ENCODE peak calls at places on chromosomes 11 and 22, in seven cellular contexts. One of them, this sample, is unnamed.

GRCh38 chr11:7896026-7896785 is 34.9 kb downstream of the OR10A6 start:
- DNase-seq in endodermal cell: no peak
- DNase-seq in GM03348: peak
- DNase-seq in heart left ventricle: no peak
- DNase-seq in endothelial cell: no peak
- DNase-seq in dermis blood vessel endothelial cell: no peak
- DNase-seq in CD8-positive, alpha-beta memory T cell: no peak
- DNase-seq in this sample: no peak

GRCh38 chr11:2762451-2762850 is 62.7 kb upstream of the KCNQ1OT1 start:
- DNase-seq in endodermal cell: peak
- DNase-seq in GM03348: no peak
- DNase-seq in heart left ventricle: no peak
- DNase-seq in endothelial cell: peak
- DNase-seq in dermis blood vessel endothelial cell: no peak
- DNase-seq in CD8-positive, alpha-beta memory T cell: no peak
- DNase-seq in this sample: no peak

GRCh38 chr11:33590471-33590870 is 110.2 kb downstream of the C11orf91 start:
- DNase-seq in endodermal cell: no peak
- DNase-seq in GM03348: no peak
- DNase-seq in heart left ventricle: no peak
- DNase-seq in endothelial cell: no peak
- DNase-seq in dermis blood vessel endothelial cell: no peak
- DNase-seq in CD8-positive, alpha-beta memory T cell: no peak
- DNase-seq in this sample: no peak

GRCh38 chr22:47293368-47294221 is 531.1 kb downstream of the TBC1D22A start:
- DNase-seq in endodermal cell: peak
- DNase-seq in GM03348: no peak
- DNase-seq in heart left ventricle: no peak
- DNase-seq in endothelial cell: no peak
- DNase-seq in dermis blood vessel endothelial cell: no peak
- DNase-seq in CD8-positive, alpha-beta memory T cell: no peak
- DNase-seq in this sample: no peak

GRCh38 chr11:45109400-45109799 is 37.0 kb upstream of the PRDM11 start:
- DNase-seq in endodermal cell: no peak
- DNase-seq in GM03348: no peak
- DNase-seq in heart left ventricle: no peak
- DNase-seq in endothelial cell: no peak
- DNase-seq in dermis blood vessel endothelial cell: no peak
- DNase-seq in CD8-positive, alpha-beta memory T cell: no peak
- DNase-seq in this sample: no peak

GRCh38 chr22:27252282-27253049 is 549.1 kb downstream of the MN1 start:
- DNase-seq in endodermal cell: no peak
- DNase-seq in GM03348: peak
- DNase-seq in heart left ventricle: peak
- DNase-seq in endothelial cell: no peak
- DNase-seq in dermis blood vessel endothelial cell: peak
- DNase-seq in CD8-positive, alpha-beta memory T cell: no peak
- DNase-seq in this sample: peak

GRCh38 chr11:123616505-123617198 is 37.8 kb downstream of the SCN3B start:
- DNase-seq in endodermal cell: no peak
- DNase-seq in GM03348: peak
- DNase-seq in heart left ventricle: peak
- DNase-seq in endothelial cell: no peak
- DNase-seq in dermis blood vessel endothelial cell: no peak
- DNase-seq in CD8-positive, alpha-beta memory T cell: no peak
- DNase-seq in this sample: no peak

GRCh38 chr22:33053323-33053722 is 4.9 kb downstream of the SYN3 start:
- DNase-seq in endodermal cell: no peak
- DNase-seq in GM03348: no peak
- DNase-seq in heart left ventricle: no peak
- DNase-seq in endothelial cell: no peak
- DNase-seq in dermis blood vessel endothelial cell: no peak
- DNase-seq in CD8-positive, alpha-beta memory T cell: no peak
- DNase-seq in this sample: no peak

GRCh38 chr11:61777234-61778090 is 14.9 kb downstream of the TMEM258 start:
- DNase-seq in endodermal cell: peak
- DNase-seq in GM03348: peak
- DNase-seq in heart left ventricle: peak
- DNase-seq in endothelial cell: no peak
- DNase-seq in dermis blood vessel endothelial cell: peak
- DNase-seq in CD8-positive, alpha-beta memory T cell: peak
- DNase-seq in this sample: no peak

GRCh38 chr22:50317178-50317577 is 9.6 kb downstream of the DENND6B start:
- DNase-seq in endodermal cell: no peak
- DNase-seq in GM03348: no peak
- DNase-seq in heart left ventricle: no peak
- DNase-seq in endothelial cell: no peak
- DNase-seq in dermis blood vessel endothelial cell: no peak
- DNase-seq in CD8-positive, alpha-beta memory T cell: no peak
- DNase-seq in this sample: no peak

GRCh38 chr22:28034760-28035401 is 115.8 kb upstream of the PITPNB start:
- DNase-seq in endodermal cell: peak
- DNase-seq in GM03348: no peak
- DNase-seq in heart left ventricle: peak
- DNase-seq in endothelial cell: no peak
- DNase-seq in dermis blood vessel endothelial cell: peak
- DNase-seq in CD8-positive, alpha-beta memory T cell: no peak
- DNase-seq in this sample: no peak

GRCh38 chr11:3904228-3904627 is 48.8 kb downstream of the STIM1 start:
- DNase-seq in endodermal cell: no peak
- DNase-seq in GM03348: no peak
- DNase-seq in heart left ventricle: no peak
- DNase-seq in endothelial cell: no peak
- DNase-seq in dermis blood vessel endothelial cell: no peak
- DNase-seq in CD8-positive, alpha-beta memory T cell: no peak
- DNase-seq in this sample: no peak

GRCh38 chr11:64880240-64881001 is 2.0 kb upstream of the EHD1 start:
- DNase-seq in endodermal cell: no peak
- DNase-seq in GM03348: no peak
- DNase-seq in heart left ventricle: peak
- DNase-seq in endothelial cell: no peak
- DNase-seq in dermis blood vessel endothelial cell: no peak
- DNase-seq in CD8-positive, alpha-beta memory T cell: no peak
- DNase-seq in this sample: no peak

GRCh38 chr22:35464399-35464798 is 64.5 kb downstream of the MCM5 start:
- DNase-seq in endodermal cell: no peak
- DNase-seq in GM03348: no peak
- DNase-seq in heart left ventricle: no peak
- DNase-seq in endothelial cell: no peak
- DNase-seq in dermis blood vessel endothelial cell: no peak
- DNase-seq in CD8-positive, alpha-beta memory T cell: no peak
- DNase-seq in this sample: no peak

GRCh38 chr11:70126494-70126893 is 48.4 kb downstream of the ANO1 start:
- DNase-seq in endodermal cell: no peak
- DNase-seq in GM03348: no peak
- DNase-seq in heart left ventricle: no peak
- DNase-seq in endothelial cell: no peak
- DNase-seq in dermis blood vessel endothelial cell: no peak
- DNase-seq in CD8-positive, alpha-beta memory T cell: no peak
- DNase-seq in this sample: no peak

GRCh38 chr11:118214210-118214914 is 10.4 kb downstream of the JAML start:
- DNase-seq in endodermal cell: no peak
- DNase-seq in GM03348: no peak
- DNase-seq in heart left ventricle: peak
- DNase-seq in endothelial cell: no peak
- DNase-seq in dermis blood vessel endothelial cell: no peak
- DNase-seq in CD8-positive, alpha-beta memory T cell: no peak
- DNase-seq in this sample: peak

This sample was measured in NB4.